ENCODE peak calls at places on chromosome 13, in four cellular contexts. E is GM23248, R is endothelial cell of umbilical vein, Q is fibroblast of lung. V is an unnamed sample. For H3K79me2, the result is how much of the 10 kb centered on the place peaks cover.

GRCh38 chr13:52067237-52067636 is 42.7 kb downstream of the UTP14C start:
- DNase-seq in R (no peak), E (peak), Q (peak), V (no peak)

GRCh38 chr13:42660367-42660965 is 86.5 kb downstream of the TNFSF11 start:
- DNase-seq in Q (peak), E (peak), R (no peak), V (peak)

GRCh38 chr13:95007322-95007721 is 293.9 kb downstream of the ABCC4 start:
- DNase-seq in E (no peak), Q (no peak), R (no peak), V (no peak)

GRCh38 chr13:113153810-113154748 is 4.4 kb upstream of the PROZ start:
- DNase-seq in E (peak), R (peak), Q (peak), V (peak)

GRCh38 chr13:30978981-30979956 is 46.8 kb downstream of the TEX26 start:
- DNase-seq in Q (no peak), R (peak), E (peak), V (no peak)

GRCh38 chr13:25420161-25420560 is 48.4 kb downstream of the ATP8A2 start:
- DNase-seq in Q (no peak), E (no peak), R (no peak), V (no peak)

GRCh38 chr13:109140777-109141354 is 511.5 kb downstream of the MYO16 start:
- DNase-seq in E (no peak), Q (no peak), R (no peak), V (no peak)

GRCh38 chr13:25046985-25047660 is 48.8 kb upstream of the PABPC3 start:
- DNase-seq in E (peak), R (no peak), Q (peak), V (peak)

GRCh38 chr13:35979378-35979911 is 151.7 kb downstream of the DCLK1 start:
- DNase-seq in R (peak), Q (peak), E (peak), V (peak)

GRCh38 chr13:109255457-109255856 is 530.9 kb downstream of the IRS2 start:
- DNase-seq in R (no peak), E (peak), Q (no peak), V (no peak)

GRCh38 chr13:101453784-101454201 is 1.3 kb downstream of the ITGBL1 start:
- DNase-seq in R (peak), Q (no peak), E (peak), V (peak)

GRCh38 chr13:49020940-49021548 is 45.3 kb downstream of the FNDC3A start:
- DNase-seq in Q (no peak), E (peak), R (no peak), V (peak)

GRCh38 chr13:59691501-59692066 is 472.1 kb downstream of the DIAPH3 start:
- DNase-seq in R (peak), Q (peak), E (peak), V (no peak)

GRCh38 chr13:99652901-99653300 is 151.6 kb downstream of the TM9SF2 start:
- DNase-seq in Q (no peak), E (no peak), R (no peak), V (no peak)

GRCh38 chr13:89627991-89628390 is 1719.5 kb upstream of the MIR17HG start:
- DNase-seq in Q (no peak), E (no peak), R (no peak), V (peak)

GRCh38 chr13:37102896-37103295 is 2.6 kb downstream of the CSNK1A1L start:
- DNase-seq in R (no peak), E (no peak), Q (no peak), V (no peak)

GRCh38 chr13:48641404-48641803 is 12.3 kb upstream of the CYSLTR2 start:
- DNase-seq in R (no peak), E (no peak), Q (no peak), V (no peak)

GRCh38 chr13:32426191-32426980 is 1.5 kb downstream of the N4BP2L1 start:
- DNase-seq in E (peak), Q (peak), R (no peak), V (no peak)

GRCh38 chr13:107846642-107847041 is 368.7 kb downstream of the LIG4 start:
- DNase-seq in Q (no peak), R (no peak), E (no peak), V (no peak)

GRCh38 chr13:37383066-37383465 is 215.5 kb downstream of the POSTN start:
- DNase-seq in R (no peak), E (no peak), Q (no peak), V (no peak)

GRCh38 chr13:39864221-39864620 is 208.8 kb downstream of the COG6 start:
- DNase-seq in Q (no peak), E (no peak), R (peak), V (no peak)
- H3K79me2 ChIP-seq in Q (under half), E (under half), R (under half), V (under half)

DNA sequence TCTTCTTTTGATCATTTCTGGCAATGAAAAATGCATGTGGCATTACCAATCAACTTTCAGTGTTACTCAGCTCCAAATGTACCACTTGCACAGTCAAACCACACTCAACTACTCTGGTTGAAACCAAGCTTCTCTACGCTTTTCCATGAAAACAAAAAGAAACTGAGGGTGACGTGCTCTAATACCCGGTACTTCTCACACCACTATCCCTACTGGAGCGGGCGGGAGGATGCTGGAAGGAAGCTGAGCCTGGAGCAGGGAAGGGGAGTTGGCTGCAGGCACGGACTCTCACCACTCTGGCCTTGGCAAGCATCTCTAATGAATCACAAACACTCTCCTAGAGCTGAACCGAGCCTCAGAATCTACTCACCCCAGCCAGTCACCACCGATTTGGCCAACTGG is 48.2 kb downstream of the STK24 start:
- DNase-seq in R (peak), Q (peak), E (peak), V (no peak)
- H3K9ac ChIP-seq in R (no peak), Q (no peak), E (peak), V (no peak)

GRCh38 chr13:41458187-41458938 is 1.0 kb downstream of the RGCC start:
- DNase-seq in E (peak), R (peak), Q (peak), V (peak)
- TF ChIP-seq EZH2 in E (no peak), R (no peak), Q (no peak), V (no peak)

GRCh38 chr13:79560954-79561353 is 80.0 kb downstream of the NDFIP2 start:
- DNase-seq in E (no peak), Q (no peak), R (no peak), V (peak)

GRCh38 chr13:79571147-79571546 is 90.2 kb downstream of the NDFIP2 start:
- DNase-seq in R (no peak), E (no peak), Q (no peak), V (no peak)

GRCh38 chr13:79562557-79562956 is 81.6 kb downstream of the NDFIP2 start:
- DNase-seq in Q (no peak), E (no peak), R (no peak), V (no peak)

GRCh38 chr13:79566118-79566517 is 85.2 kb downstream of the NDFIP2 start:
- DNase-seq in E (no peak), R (no peak), Q (no peak), V (no peak)
- H3K79me2 ChIP-seq in E (under half), R (under half), Q (under half), V (under half)

DNA sequence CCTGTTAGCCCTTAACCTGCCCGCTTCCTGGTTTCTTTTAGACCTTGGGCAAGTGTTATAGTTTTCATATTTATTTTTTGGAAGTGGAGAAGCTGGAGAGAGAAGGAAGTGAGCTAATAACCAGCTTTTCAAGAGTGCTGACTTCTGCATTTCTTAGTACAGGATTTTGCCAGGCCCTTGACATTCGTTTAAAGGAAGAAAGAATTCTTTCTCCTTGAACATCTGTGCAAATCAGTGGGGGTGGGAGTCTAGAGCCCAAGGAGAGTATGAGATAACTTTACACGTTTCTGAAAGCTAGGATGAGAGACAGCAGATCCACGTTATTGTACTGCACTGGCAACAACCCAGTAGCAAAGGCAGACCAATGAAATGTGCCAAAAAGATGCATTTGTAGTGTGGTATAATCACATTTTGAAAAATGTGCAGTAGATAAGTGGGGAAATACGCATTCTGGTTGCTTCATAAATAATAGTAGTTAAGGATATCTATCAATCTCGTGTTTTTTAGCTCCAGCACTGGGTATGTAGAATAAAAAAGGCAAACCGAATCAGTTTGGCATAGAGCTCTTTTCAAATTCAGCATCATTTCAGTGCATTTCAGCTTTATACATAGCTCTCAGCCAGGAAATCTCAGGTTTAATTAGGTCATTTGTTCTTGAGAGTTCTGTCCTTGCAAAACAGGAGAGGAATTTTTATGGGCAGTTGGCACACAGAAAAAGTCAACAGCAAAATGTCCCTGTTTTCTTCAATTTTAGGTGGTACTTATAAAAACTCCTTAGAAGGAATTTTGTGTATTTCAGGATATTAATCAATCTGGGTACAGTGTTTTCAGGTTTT is 4.3 kb downstream of the RNF113B start:
- DNase-seq in E (peak), R (no peak), Q (peak), V (no peak)
- H3K9ac ChIP-seq in E (peak), R (no peak), Q (peak), V (no peak)

GRCh38 chr13:61204025-61204424 is 211.6 kb downstream of the PCDH20 start:
- DNase-seq in R (no peak), Q (no peak), E (no peak), V (no peak)
- TF ChIP-seq EZH2 in R (no peak), Q (no peak), E (no peak), V (no peak)

DNA sequence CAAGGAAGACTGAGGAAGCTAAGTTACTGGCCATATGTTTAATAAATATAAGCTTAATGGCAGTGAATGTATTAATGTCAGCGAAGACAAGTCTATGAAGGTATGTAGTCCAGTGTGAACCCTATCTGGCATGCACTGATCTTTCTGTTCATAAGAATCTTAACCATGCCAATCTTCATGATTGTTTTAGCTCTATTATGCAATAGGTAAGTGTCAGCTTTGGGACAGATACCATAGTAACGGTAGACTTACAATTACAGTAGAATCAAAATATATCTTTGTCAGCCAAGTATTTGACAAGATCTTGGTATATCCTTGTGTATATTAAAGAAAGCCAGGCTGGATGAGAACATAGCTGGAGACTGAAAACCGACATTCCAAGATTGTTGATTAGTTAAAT is 428.5 kb downstream of the SPRY2 start:
- DNase-seq in Q (no peak), R (no peak), E (no peak), V (no peak)
- H3K79me2 ChIP-seq in Q (under half), R (under half), E (under half), V (under half)

GRCh38 chr13:28597641-28598040 is 61.3 kb upstream of the POMP start:
- DNase-seq in Q (peak), E (no peak), R (no peak), V (no peak)
- H3K9ac ChIP-seq in Q (no peak), E (no peak), R (no peak), V (no peak)

GRCh38 chr13:20191902-20192469 is 752 bp downstream of the GJB2 start:
- DNase-seq in R (no peak), E (peak), Q (no peak), V (peak)
- TF ChIP-seq EZH2 in R (peak), E (peak), Q (peak), V (no peak)